ENCODE peak calls at places on chromosomes 2 and 18, in four cellular contexts. W is heart right ventricle, O is right lobe of liver, T is A549. X is an unnamed sample. For H3K4me1, the result is how much of the 10 kb centered on the place peaks cover.

GRCh38 chr18:63518178-63519012 is 23.8 kb upstream of the SERPINB12 start:
- DNase-seq in W (no peak), O (no peak), T (peak), X (no peak)

GRCh38 chr2:120985997-120986651 is 250.5 kb downstream of the GLI2 start:
- DNase-seq in W (no peak), O (no peak), T (no peak), X (no peak)

GRCh38 chr18:75173758-75174157 is 35.2 kb downstream of the PTGR3 start:
- DNase-seq in W (no peak), O (no peak), T (no peak), X (no peak)

GRCh38 chr2:218819103-218819502 is 12.5 kb downstream of the PRKAG3 start:
- DNase-seq in W (no peak), O (no peak), T (no peak), X (no peak)

GRCh38 chr2:7530001-7530400 is 612.8 kb downstream of the RNF144A start:
- DNase-seq in W (no peak), O (no peak), T (no peak), X (no peak)

GRCh38 chr2:197675711-197676188 is 363 bp upstream of the RFTN2 start:
- DNase-seq in W (no peak), O (no peak), T (no peak), X (no peak)

GRCh38 chr2:102101097-102101843 is 41.3 kb upstream of the IL1R1 start:
- DNase-seq in W (no peak), O (no peak), T (no peak), X (no peak)

GRCh38 chr2:141058552-141058951 is 1072.3 kb downstream of the LRP1B start:
- DNase-seq in W (no peak), O (no peak), T (no peak), X (no peak)

GRCh38 chr2:114405486-114406250 is 36.8 kb upstream of the DPP10 start:
- DNase-seq in W (no peak), O (no peak), T (no peak), X (no peak)

GRCh38 chr2:197804758-197805597 is 585 bp downstream of the PLCL1 start:
- DNase-seq in W (peak), O (peak), T (no peak), X (peak)

GRCh38 chr2:223635080-223635479 is 32.9 kb upstream of the SCG2 start:
- DNase-seq in W (no peak), O (no peak), T (no peak), X (no peak)

GRCh38 chr2:233811087-233811486 is 33.0 kb downstream of the MROH2A start:
- DNase-seq in W (no peak), O (no peak), T (no peak), X (no peak)

GRCh38 chr2:173355866-173356508 is 1.3 kb downstream of the CDCA7 start:
- DNase-seq in W (no peak), O (no peak), T (no peak), X (no peak)

GRCh38 chr2:12759248-12759647 is 42.5 kb downstream of the TRIB2 start:
- DNase-seq in W (no peak), O (no peak), T (no peak), X (no peak)

GRCh38 chr2:164514491-164514890 is 106.8 kb downstream of the GRB14 start:
- DNase-seq in W (no peak), O (no peak), T (no peak), X (no peak)

GRCh38 chr2:181771355-181771754 is 91.0 kb upstream of the NEUROD1 start:
- DNase-seq in W (no peak), O (no peak), T (no peak), X (no peak)

GRCh38 chr2:73112913-73113633 is at the start of gene RAB11FIP5:
- DNase-seq in W (peak), O (peak), T (peak), X (peak)

GRCh38 chr2:73112026-73112912 is 479 bp downstream of the RAB11FIP5 start:
- DNase-seq in W (no peak), O (no peak), T (no peak), X (peak)

GRCh38 chr2:73110622-73111299 is 2.0 kb downstream of the RAB11FIP5 start:
- DNase-seq in W (no peak), O (no peak), T (no peak), X (no peak)

GRCh38 chr2:73109796-73110540 is 2.8 kb downstream of the RAB11FIP5 start:
- DNase-seq in W (no peak), O (no peak), T (no peak), X (no peak)

DNA sequence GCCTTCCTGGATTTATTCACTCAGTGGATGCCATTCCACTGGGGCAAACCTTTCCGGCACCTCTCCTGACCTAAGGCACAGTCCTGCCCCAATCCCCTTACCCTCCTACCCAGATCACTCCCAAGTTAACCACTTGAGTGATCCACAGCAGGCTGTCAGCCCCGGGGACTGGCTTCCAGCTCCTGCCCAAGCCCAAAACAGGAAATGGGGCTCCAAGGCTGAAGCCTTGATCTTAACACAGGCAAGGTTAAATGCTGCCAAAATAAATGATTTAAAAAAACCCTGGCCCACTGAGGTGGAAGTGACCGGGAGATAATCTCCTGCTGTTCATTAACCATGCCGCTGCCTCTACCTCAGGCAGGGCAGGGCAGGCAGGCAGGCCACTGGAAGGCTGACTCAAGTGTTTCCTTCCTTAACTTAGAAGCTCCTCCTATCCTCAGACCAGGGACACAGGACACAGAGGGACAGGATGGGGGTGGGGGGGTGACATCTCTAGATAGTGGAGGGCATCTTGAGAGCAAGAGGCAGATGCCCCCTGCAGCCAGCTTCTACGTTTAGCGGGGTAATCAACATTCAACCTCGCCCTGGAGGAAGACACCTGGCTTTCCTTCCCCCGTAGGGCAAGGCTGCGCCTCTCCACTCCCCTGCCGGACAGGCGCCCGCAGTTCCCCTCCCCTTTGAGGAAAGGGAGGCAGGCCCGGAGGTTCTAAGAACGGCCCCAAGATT is 1.3 kb downstream of the RAB11FIP5 start:
- DNase-seq in W (no peak), O (peak), T (peak), X (no peak)
- H3K4me3 ChIP-seq in W (peak), O (peak), T (peak), X (peak)

GRCh38 chr18:79522451-79523220 is 126.9 kb downstream of the NFATC1 start:
- DNase-seq in W (no peak), O (no peak), T (no peak), X (no peak)
- H3K4me1 ChIP-seq in W (under half), O (under half), T (under half), X (under half)

GRCh38 chr2:46075848-46076247 is 221.4 kb upstream of the EPAS1 start:
- DNase-seq in W (no peak), O (no peak), T (no peak), X (no peak)
- H3K4me3 ChIP-seq in W (no peak), O (no peak), T (no peak), X (no peak)

DNA sequence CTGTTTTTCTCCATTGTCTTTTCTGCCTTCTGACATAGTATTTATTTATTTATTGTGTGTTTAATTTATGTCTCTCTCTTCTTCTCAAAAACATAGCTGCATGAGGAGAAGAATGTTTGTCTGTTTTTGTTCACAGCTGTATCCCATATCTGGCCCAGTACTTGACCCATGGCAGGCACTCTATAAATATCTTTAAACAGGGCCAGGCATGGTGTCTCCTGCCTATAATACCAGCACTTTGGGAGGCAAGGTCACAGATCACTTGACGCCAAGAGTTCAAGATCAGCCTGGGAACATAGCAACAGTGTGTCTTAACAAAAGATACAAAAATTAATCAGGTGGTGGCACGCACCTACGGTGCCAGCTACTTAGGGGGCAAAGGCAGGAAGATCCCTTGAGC is 361.3 kb upstream of the KLHL29 start:
- DNase-seq in W (no peak), O (no peak), T (no peak), X (no peak)
- H3K4me1 ChIP-seq in W (under half), O (under half), T (under half), X (under half)

DNA sequence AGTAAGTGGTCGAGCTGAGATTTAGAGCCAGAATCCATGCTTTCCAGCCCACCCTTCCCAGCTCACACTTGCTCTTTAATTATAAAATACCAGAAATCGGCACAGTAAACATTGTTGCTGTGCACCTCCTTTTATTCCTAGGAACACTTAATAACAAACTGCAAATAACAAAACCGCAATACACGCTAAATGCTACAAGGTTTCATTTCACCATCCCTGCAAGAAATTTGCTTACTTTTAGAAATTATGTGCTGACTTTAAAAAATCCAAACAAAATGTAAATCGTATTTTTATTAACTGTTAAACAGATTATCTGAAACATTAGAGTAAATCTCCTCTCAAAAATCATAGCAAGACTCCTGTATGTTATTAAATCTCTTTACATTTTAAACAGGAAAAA is 79.4 kb downstream of the TCF4 start:
- DNase-seq in W (no peak), O (no peak), T (no peak), X (no peak)
- H3K4me3 ChIP-seq in W (no peak), O (no peak), T (no peak), X (peak)

DNA sequence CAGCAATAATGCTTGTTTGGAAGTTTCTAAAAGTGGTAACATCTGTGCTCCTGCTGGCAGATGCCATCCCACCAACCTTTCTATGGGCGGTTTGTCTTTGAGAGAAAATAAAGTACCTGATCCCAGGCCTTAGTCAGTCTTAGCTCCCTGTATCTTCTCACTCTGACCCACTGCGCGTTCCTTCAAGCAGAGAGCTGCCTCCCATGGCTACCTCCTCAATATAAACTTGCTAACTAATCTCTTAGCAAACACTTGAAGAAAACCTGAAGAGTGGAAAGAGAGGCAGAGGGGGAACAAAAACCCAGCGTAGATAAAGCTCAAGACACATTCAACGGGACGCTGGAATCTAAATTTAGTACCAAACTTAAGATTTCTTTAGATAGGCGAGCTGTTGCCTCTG is 17.6 kb downstream of the ZEB2 start:
- DNase-seq in W (no peak), O (no peak), T (no peak), X (no peak)
- H3K4me1 ChIP-seq in W (half or more), O (under half), T (under half), X (half or more)